ENCODE peak calls at places on chromosomes 7 and 10, in seven cellular contexts. D is IMR-90, V is transverse colon, Q is upper lobe of right lung, B is bronchial epithelial cell, W is brain microvascular endothelial cell, F is body of pancreas. K is an unnamed sample.

GRCh38 chr7:152095771-152096170 is 70.3 kb downstream of the GALNT11 start:
- DNase-seq in F (no peak), V (no peak), D (no peak), W (no peak), Q (no peak), B (no peak), K (no peak)

GRCh38 chr7:144256112-144256511 is 8.5 kb downstream of the OR2A7 start:
- DNase-seq in D (no peak), B (peak; percentile 52), F (no peak), W (no peak), Q (no peak), V (no peak), K (peak; percentile 5)

GRCh38 chr7:82471351-82472020 is 27.9 kb upstream of the CACNA2D1 start:
- DNase-seq in D (no peak), F (no peak), B (no peak), V (no peak), W (no peak), Q (no peak), K (no peak)

GRCh38 chr7:33650828-33651227 is 254.5 kb upstream of the BMPER start:
- DNase-seq in B (no peak), D (no peak), V (no peak), W (no peak), Q (no peak), F (no peak), K (no peak)

GRCh38 chr10:102801496-102801895 is 35.7 kb downstream of the CYP17A1 start:
- DNase-seq in W (no peak), B (no peak), D (no peak), F (no peak), V (no peak), Q (no peak), K (peak; percentile 58)

GRCh38 chr7:50531401-50531906 is 33.8 kb downstream of the DDC start:
- DNase-seq in Q (no peak), W (no peak), V (no peak), D (peak; percentile 21), F (peak; percentile 68), B (peak; percentile 95), K (no peak)

GRCh38 chr10:101840102-101840684 is 3.4 kb downstream of the KCNIP2 start:
- DNase-seq in V (no peak), Q (no peak), W (no peak), B (no peak), F (no peak), D (no peak), K (peak; percentile 54)

GRCh38 chr7:93889261-93889660 is 1.3 kb downstream of the TFPI2 start:
- DNase-seq in W (peak; percentile 58), F (no peak), V (no peak), D (peak; percentile 92), B (peak; percentile 91), Q (no peak), K (peak; percentile 70)

GRCh38 chr10:75228834-75229233 is 6.9 kb downstream of the COMTD1 start:
- DNase-seq in B (no peak), V (no peak), F (no peak), Q (no peak), W (no peak), D (no peak), K (no peak)

GRCh38 chr10:4498763-4499251 is 327.2 kb upstream of the AKR1E2 start:
- DNase-seq in W (peak; percentile 21), Q (no peak), B (peak; percentile 59), D (peak; percentile 94), V (no peak), F (no peak), K (peak; percentile 90)

GRCh38 chr7:106848851-106849442 is 16.1 kb upstream of the PIK3CG start:
- DNase-seq in V (no peak), W (peak; percentile 69), B (peak; percentile 27), F (no peak), D (peak; percentile 91), Q (no peak), K (peak; percentile 28)

GRCh38 chr10:103685880-103686669 is 169.3 kb downstream of the SH3PXD2A start:
- DNase-seq in W (peak; percentile 54), Q (peak; percentile 86), D (peak; percentile 64), F (peak; percentile 75), B (peak; percentile 26), V (peak; percentile 86), K (peak; percentile 73)

GRCh38 chr7:79548616-79549206 is 95.2 kb upstream of the MAGI2 start:
- DNase-seq in F (no peak), D (peak; percentile 2), Q (no peak), W (no peak), V (no peak), B (peak; percentile 50), K (peak; percentile 19)

GRCh38 chr7:48471206-48471605 is 299.9 kb downstream of the ABCA13 start:
- DNase-seq in W (no peak), Q (no peak), B (no peak), D (no peak), F (no peak), V (no peak), K (no peak)

GRCh38 chr7:158829021-158829341 is 328 bp downstream of the ESYT2 start:
- DNase-seq in W (no peak), Q (peak; percentile 89), F (peak; percentile 68), B (peak; percentile 55), V (no peak), D (peak; percentile 83), K (peak; percentile 81)

DNA sequence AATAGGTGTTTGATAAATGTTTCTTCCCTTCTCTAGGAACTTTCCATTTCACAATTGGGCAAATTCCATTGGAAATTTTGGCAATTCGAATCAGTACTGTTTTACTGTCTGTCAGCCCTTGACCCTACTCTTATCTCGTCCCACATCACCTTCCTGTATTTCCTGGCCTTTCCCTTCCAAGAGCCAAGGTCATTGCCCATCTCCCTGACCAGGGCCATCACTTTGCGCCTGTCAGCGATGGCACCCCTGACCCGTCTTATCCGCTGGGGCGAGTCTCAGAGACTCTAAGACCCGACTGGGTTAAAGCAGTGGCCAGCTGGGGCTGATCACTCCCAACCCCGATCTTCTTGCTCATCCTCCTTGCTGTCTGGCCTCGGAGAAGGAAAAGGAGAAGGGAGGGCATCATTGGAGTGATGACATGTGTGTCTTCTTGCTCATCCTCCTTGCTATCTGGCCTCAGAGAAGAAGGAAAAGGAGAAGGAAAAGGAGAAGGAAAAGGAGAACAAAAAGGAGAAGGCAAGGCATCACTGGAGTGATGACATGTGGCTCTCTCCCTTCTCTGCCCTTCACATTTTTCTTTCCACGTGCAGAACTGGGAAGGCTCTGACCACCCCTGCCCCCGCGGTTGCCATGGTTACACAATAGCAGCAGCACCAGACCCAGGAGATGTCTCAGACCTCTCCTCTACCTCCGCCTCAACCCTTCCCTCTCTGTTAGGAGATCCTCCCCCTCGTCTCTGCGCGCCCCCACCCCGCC is 2.1 kb downstream of the SEMA3D start:
- DNase-seq in W (peak; percentile 51), V (peak; percentile 8), Q (peak; percentile 58), D (peak; percentile 37), B (no peak), F (no peak), K (peak; percentile 72)
- H3K4me3 ChIP-seq in W (peak overlapping the region; percentile 72), V (peak overlapping the region; percentile 35), Q (peak overlapping the region; percentile 52), D (peak overlapping the region; percentile 63), B (no peak overlapping the region), F (no peak overlapping the region), K (peak overlapping the region; percentile 70)

DNA sequence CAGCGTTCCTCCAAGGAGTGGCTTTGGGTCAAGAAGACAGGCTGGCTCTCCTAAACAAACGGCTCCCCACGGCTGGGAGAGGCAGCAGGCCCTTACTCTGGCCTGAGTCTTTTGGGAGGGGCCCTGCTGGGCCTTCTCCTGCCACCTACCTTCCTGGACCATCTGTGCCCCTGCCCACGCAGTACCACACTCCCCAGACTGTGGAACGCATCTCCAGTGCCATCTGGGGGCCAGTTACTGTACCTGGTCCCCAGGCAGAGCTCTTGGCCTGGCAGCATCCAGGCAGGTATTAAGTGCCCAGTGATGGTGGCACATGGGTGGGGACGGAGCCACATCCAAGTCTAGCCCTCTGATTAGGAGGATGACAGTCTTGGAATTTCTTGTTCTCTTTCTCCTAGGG is 14.4 kb downstream of the ALKBH4 start:
- DNase-seq in Q (no peak), F (no peak), W (no peak), V (peak; percentile 48), D (no peak), B (no peak), K (no peak)
- TF ChIP-seq CTCF in Q (peak; percentile 27), F (no peak), W (peak; percentile 37), V (no peak), D (no peak), B (peak; percentile 25), K (peak; percentile 12)

DNA sequence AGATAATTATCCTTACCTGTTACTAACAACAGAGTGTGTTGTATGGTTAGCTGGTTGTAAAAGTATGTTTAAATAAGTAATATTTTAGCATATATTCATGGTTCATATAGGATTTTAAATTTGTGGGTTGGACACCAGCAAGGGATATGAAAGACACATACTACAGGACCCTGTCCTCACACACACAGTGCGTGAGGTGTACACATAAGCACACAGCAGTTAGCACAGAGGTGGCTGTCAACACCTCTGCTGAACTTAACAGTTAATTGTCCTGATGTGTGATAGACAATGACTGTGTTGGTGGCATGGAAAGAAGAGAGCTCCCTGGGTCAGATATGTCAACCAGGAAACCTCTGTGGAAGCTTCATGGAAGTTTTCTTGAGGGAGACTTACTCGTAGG is 23.3 kb upstream of the NUP42 start:
- DNase-seq in V (no peak), W (no peak), Q (no peak), D (no peak), B (no peak), F (no peak), K (no peak)
- H3K4me3 ChIP-seq in V (no peak overlapping the region), W (no peak overlapping the region), Q (no peak overlapping the region), D (no peak overlapping the region), B (no peak overlapping the region), F (no peak overlapping the region), K (no peak overlapping the region)

DNA sequence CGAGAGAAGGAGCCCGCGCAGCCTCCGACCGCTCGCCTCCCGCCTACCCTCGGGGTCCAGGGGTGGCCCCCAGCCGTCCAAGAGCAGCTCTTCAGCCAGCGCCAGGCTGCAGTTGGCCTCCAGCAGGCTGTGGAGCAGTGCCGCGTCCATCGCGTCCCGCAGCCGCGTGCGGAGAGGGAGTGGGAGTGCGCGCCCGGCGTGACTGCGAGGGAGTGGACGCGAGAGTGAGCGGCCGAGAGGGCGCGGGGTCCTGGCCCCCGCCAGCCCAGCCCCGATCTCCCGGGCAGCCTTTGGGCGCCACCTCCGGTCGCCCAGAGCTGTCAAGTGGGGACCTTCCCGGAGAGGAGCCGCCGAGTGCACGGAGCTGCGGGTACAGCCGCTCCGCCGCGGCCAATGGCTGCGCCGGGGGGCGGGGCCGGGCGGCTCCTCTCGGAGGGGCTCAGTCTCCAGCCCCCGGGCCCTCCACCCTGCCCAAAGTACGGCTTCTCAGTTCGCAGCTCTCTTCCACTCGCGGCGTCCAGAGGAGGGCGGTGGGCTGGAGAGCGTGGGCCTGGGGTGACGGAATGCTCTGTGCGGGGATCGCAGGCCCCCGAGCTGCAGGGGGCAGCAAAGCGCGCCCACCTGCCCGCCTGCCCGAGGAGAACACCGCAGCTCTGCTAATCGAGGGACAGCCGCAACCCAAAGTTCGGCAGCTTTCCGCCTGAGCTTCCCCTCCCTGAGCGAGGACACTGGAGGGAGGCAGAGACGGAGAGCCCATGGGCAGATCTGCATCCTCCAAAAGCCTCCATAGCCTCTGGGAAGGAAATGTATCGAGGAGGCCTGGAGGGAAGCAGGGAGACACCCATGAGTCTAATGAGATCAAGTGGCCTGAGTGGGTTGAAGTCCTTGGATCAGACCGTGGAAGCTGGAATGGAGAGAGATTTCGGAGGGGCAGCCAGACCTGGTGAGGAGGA is at the start of gene CRHR2:
- DNase-seq in Q (peak; percentile 73), D (no peak), V (no peak), F (no peak), B (no peak), W (no peak), K (no peak)
- TF ChIP-seq CTCF in Q (peak; percentile 38), D (no peak), V (peak; percentile 27), F (no peak), B (no peak), W (peak; percentile 54), K (peak; percentile 8)

K was measured in cardiac fibroblast.